ENCODE peak calls at places on chromosomes 13 and 19, in six cellular contexts. H, Y, R, W, D and Z are unnamed samples.
A peak's percentile ranks its signal among the peaks of the same experiment; 100 is the strongest.

GRCh38 chr19:43524922-43525835 is 1.8 kb downstream of the ETHE1 start:
- DNase-seq in Y (peak; percentile 63), R (peak; percentile 73), H (peak; percentile 90), D (peak; percentile 61), W (peak; percentile 64), Z (peak; percentile 94)

GRCh38 chr19:43504426-43505185 is at the start of gene PHLDB3:
- DNase-seq in Y (peak; percentile 26), R (peak; percentile 40), W (no peak), D (peak; percentile 62), H (peak; percentile 41), Z (no peak)

GRCh38 chr13:113539822-113540221 is 44.7 kb upstream of the TFDP1 start:
- DNase-seq in Y (peak; percentile 34), R (no peak), D (no peak), W (no peak), H (no peak), Z (no peak)

GRCh38 chr19:23410155-23410554 is 14.9 kb upstream of the ZNF91 start:
- DNase-seq in W (no peak), R (no peak), Y (no peak), D (no peak), H (no peak), Z (no peak)

GRCh38 chr19:10237702-10238101 is 6.6 kb upstream of the S1PR2 start:
- DNase-seq in W (no peak), D (no peak), H (peak; percentile 79), Y (no peak), R (no peak), Z (no peak)

GRCh38 chr19:45355402-45355801 is 14.9 kb downstream of the KLC3 start:
- DNase-seq in Y (no peak), H (no peak), R (no peak), D (no peak), W (no peak), Z (no peak)

GRCh38 chr19:34232566-34233481 is 21.5 kb upstream of the GARRE1 start:
- DNase-seq in Y (peak; percentile 92), W (peak; percentile 87), H (peak; percentile 82), R (peak; percentile 45), D (no peak), Z (peak; percentile 71)

GRCh38 chr19:29098863-29099481 is 114.0 kb downstream of the UQCRFS1 start:
- DNase-seq in Y (peak; percentile 77), D (no peak), H (peak; percentile 65), R (no peak), W (peak; percentile 64), Z (peak; percentile 13)

DNA sequence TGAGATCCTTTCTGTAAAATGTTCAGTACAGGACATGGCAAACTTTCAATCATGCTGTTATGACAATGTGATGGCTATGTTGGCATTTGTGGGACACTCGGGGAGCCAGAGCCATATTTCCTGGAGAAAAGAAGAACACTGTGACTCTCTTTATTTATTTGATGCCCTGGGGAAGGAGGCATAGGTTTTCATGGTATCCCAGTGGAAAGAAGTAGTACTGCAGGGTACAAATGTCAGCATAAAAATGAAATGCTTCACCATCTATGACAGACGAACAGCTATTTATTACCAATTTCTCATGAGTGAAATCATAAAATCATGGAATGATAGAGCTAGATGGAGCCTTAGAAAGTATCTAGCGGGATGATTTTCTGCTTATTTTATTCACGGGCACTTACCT is 217.1 kb downstream of the COL4A1 start:
- DNase-seq in R (no peak), D (no peak), W (no peak), Y (no peak), H (no peak), Z (no peak)
- TF ChIP-seq CTCF in R (no peak), D (no peak), W (peak; percentile 38), Y (peak; percentile 31), H (peak; percentile 36), Z (no peak)

DNA sequence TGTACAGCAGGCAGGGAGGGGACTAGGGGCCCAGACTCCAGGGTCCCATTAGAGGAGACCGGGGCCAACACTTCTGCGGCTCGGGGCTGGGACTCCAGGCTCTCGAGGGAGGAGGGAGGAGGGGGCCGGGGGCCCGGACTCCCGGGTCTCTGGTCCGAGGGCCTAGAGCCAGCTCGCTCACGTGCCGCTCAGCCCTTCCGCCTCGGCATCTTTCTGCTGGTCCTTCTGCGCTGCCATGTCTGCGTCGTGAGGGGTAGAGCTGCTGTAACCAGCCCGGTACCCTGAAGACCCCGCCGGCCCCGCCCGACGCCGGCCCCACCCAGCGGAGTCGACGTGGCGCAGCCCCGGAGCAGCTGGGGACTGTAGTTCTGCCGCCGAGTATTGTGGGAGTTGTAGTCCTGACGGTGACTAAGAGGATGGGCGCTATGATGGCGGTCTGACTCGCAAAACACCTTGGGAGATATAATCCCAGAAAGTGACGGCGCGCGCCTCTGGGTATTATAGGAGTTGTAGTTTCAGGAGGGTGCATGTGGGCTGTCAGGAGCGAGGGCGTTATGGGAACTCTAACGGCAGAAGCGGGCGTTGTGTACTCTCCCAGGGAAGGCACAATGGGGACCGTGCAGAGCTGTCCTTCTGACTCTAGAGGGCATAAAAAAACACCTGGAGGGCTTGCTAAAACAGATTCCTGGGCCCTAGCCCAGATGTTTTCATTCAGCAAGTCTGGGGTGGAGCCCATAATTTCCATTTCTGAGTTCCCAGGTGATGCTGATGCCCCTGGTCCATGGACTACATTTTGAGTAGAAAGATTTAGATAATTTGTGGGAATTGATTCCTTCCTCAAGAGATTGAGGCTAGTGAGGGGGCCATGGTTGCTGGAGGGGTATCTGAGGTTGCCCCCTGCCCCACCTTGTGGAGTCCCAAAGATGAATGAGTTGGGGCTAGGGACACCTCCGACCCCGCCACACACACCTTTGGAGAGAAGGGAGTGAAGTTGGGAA is at the start of gene RABAC1:
- DNase-seq in Y (peak; percentile 93), R (peak; percentile 96), W (peak; percentile 92), D (peak; percentile 90), H (peak; percentile 94), Z (peak; percentile 89)
- TF ChIP-seq CTCF in Y (peak; percentile 16), R (peak; percentile 58), W (peak; percentile 19), D (no peak), H (peak; percentile 14), Z (peak; percentile 19)

GRCh38 chr13:52806029-52806428 is 42.4 kb downstream of the PCDH8 start:
- DNase-seq in H (no peak), D (no peak), W (no peak), Y (no peak), R (no peak), Z (no peak)

GRCh38 chr13:52812941-52813340 is 35.5 kb downstream of the PCDH8 start:
- DNase-seq in R (no peak), D (no peak), Y (no peak), H (no peak), W (no peak), Z (no peak)

GRCh38 chr13:52808842-52809219 is 39.6 kb downstream of the PCDH8 start:
- DNase-seq in W (no peak), Y (no peak), D (no peak), H (no peak), R (no peak), Z (no peak)

GRCh38 chr13:52804202-52804641 is 44.2 kb downstream of the PCDH8 start:
- DNase-seq in H (no peak), W (no peak), R (no peak), D (no peak), Y (peak; percentile 47), Z (no peak)

DNA sequence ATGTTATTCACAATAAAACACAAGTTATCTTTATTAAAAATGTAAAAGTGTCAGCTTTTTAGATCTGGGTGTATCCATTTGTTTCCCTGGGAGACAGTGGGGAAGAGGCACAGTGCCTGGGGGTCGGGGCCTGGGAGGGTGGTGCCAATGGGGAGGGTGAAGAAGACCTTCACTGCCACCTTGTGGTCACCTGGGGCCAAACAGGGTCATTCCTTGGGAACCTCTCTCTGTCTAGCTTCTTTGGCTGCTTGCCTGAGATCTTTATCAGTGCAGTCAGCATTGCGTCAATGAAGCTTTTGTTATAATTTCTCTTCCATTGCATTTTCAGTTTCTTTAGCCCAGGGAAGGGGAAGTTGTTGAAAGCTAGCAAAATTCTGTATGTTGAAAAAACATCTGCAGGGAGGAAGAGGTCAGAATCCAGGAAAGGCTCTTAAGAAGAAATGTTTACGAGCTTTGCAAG is 39.1 kb downstream of the PCDH8 start:
- DNase-seq in H (peak; percentile 69), Y (peak; percentile 70), R (peak; percentile 83), W (peak; percentile 54), D (peak; percentile 23), Z (peak; percentile 92)
- TF ChIP-seq CTCF in H (peak; percentile 53), Y (peak; percentile 41), R (peak; percentile 77), W (peak; percentile 22), D (no peak), Z (peak; percentile 67)

DNA sequence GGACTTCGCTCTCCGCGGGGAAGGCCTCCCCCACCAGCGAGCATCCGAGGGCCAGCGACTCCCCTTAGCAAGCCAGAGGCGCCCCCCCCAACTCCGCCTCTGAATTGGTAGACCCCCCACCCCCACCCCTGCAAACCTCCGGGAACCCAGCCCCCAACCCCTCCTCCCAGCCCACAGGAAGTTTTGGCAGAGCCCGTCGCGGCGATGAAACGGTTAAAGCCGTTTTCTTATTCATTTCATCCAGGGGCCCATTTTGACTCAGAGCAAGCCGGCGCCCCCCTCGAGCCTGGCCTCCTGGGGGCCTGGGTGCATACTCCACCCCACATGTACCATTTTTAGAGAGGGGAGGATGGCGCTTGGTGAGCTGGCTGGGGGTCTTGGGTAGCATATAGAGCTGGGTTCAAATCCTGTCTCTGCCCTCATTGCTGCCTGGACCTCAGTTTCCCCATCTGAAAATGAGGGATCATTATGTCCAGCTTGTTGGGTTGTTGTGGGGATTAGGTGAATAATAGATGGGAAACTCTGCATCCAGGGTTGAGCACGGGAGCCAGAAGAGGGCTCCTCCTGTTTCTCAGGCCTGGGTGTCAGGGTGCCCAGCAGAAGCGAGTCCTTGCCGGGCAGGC is 7.9 kb upstream of the JUNB start:
- DNase-seq in Y (no peak), W (no peak), R (peak; percentile 73), D (no peak), H (no peak), Z (no peak)
- TF ChIP-seq CTCF in Y (no peak), W (no peak), R (no peak), D (no peak), H (no peak), Z (no peak)

DNA sequence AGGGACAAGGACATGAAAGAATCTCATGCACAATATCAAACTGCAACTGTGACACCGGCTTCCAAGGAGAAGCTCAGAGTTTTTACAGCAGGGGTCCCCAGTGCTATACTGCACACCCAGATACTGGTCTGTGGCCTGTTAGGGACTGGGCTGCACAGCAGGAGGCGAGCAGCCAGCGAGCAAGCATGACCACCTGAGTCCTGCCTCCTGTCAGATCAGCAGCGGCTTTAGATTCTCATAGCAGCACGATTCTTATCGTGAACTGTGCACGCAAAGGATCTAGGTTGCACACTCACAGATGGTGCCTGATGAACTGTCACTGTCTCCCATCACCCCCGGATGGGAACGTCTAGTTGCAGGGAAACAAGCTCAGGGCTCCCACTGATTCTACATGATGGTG is 13.1 kb upstream of the CD22 start:
- DNase-seq in W (no peak), Y (no peak), R (no peak), D (no peak), H (no peak), Z (no peak)
- TF ChIP-seq CTCF in W (no peak), Y (no peak), R (peak; percentile 23), D (no peak), H (no peak), Z (no peak)

GRCh38 chr13:85798999-85799646 is at the start of gene SLITRK6:
- DNase-seq in Y (peak; percentile 66), R (no peak), H (peak; percentile 98), W (peak; percentile 70), D (no peak), Z (peak; percentile 90)
- TF ChIP-seq CTCF in Y (no peak), R (no peak), H (peak; percentile 46), W (peak; percentile 5), D (no peak), Z (no peak)